ENCODE peak calls at places on chromosomes 2 and 18, in six cellular contexts. E is heart left ventricle, S is fibroblast of lung, Q is sigmoid colon, J is A549, A is coronary artery. T is an unnamed sample.

GRCh38 chr2:134773372-134774073 is 54.7 kb upstream of the TMEM163 start:
- DNase-seq in E (no peak), S (no peak), Q (no peak), J (no peak), A (no peak), T (no peak)

GRCh38 chr2:59385971-59386370 is 1144.8 kb upstream of the FANCL start:
- DNase-seq in E (no peak), S (no peak), Q (no peak), J (no peak), A (no peak), T (no peak)

GRCh38 chr18:48543228-48543627 is 4.4 kb downstream of the CTIF start:
- DNase-seq in E (no peak), S (no peak), Q (no peak), J (no peak), A (no peak), T (no peak)

GRCh38 chr2:39715095-39715494 is 49.4 kb downstream of the TMEM178A start:
- DNase-seq in E (no peak), S (no peak), Q (no peak), J (no peak), A (no peak), T (no peak)

GRCh38 chr18:40473221-40473620 is 1481.8 kb upstream of the PIK3C3 start:
- DNase-seq in E (no peak), S (no peak), Q (no peak), J (no peak), A (no peak), T (no peak)

GRCh38 chr2:25215232-25215631 is 46.9 kb upstream of the POMC start:
- DNase-seq in E (no peak), S (no peak), Q (no peak), J (no peak), A (no peak), T (no peak)

GRCh38 chr2:23069935-23070334 is 315.0 kb upstream of the KLHL29 start:
- DNase-seq in E (no peak), S (no peak), Q (no peak), J (no peak), A (no peak), T (no peak)

GRCh38 chr2:15527074-15527739 is 33.9 kb downstream of the NBAS start:
- DNase-seq in E (no peak), S (no peak), Q (no peak), J (no peak), A (no peak), T (no peak)

GRCh38 chr18:907880-908512 is 3.3 kb downstream of the ADCYAP1 start:
- DNase-seq in E (peak), S (no peak), Q (no peak), J (no peak), A (no peak), T (no peak)

GRCh38 chr2:165573534-165574461 is 104.3 kb downstream of the CSRNP3 start:
- DNase-seq in E (peak), S (peak), Q (no peak), J (no peak), A (peak), T (peak)

GRCh38 chr2:58866040-58866439 is 624.9 kb upstream of the FANCL start:
- DNase-seq in E (no peak), S (no peak), Q (no peak), J (no peak), A (no peak), T (no peak)

GRCh38 chr18:68840554-68841263 is 42.8 kb downstream of the CCDC102B start:
- DNase-seq in E (no peak), S (peak), Q (peak), J (peak), A (no peak), T (no peak)

GRCh38 chr2:121187922-121188411 is 97.0 kb downstream of the TFCP2L1 start:
- DNase-seq in E (no peak), S (no peak), Q (peak), J (no peak), A (peak), T (peak)

GRCh38 chr18:55289048-55289447 is 298.9 kb downstream of the TCF4 start:
- DNase-seq in E (no peak), S (no peak), Q (no peak), J (no peak), A (no peak), T (no peak)

GRCh38 chr2:46854260-46854659 is 61.3 kb downstream of the MCFD2 start:
- DNase-seq in E (no peak), S (no peak), Q (peak), J (no peak), A (no peak), T (peak)

GRCh38 chr18:58863539-58864145 is 1.0 kb upstream of the ZNF532 start:
- DNase-seq in E (peak), S (peak), Q (peak), J (no peak), A (no peak), T (peak)

GRCh38 chr2:119011910-119012209 is 69.9 kb downstream of the MARCO start:
- DNase-seq in E (no peak), S (no peak), Q (no peak), J (no peak), A (peak), T (no peak)

GRCh38 chr2:46202453-46202852 is 94.8 kb upstream of the EPAS1 start:
- DNase-seq in E (no peak), S (no peak), Q (no peak), J (no peak), A (no peak), T (no peak)

GRCh38 chr2:234451852-234452625 is 44.8 kb downstream of the ARL4C start:
- DNase-seq in E (no peak), S (peak), Q (no peak), J (peak), A (no peak), T (no peak)

GRCh38 chr2:148560501-148560900 is 84.0 kb upstream of the EPC2 start:
- DNase-seq in E (no peak), S (peak), Q (no peak), J (no peak), A (no peak), T (no peak)

GRCh38 chr2:61426267-61426897 is 44.5 kb downstream of the USP34 start:
- DNase-seq in E (no peak), S (peak), Q (no peak), J (peak), A (no peak), T (no peak)

GRCh38 chr18:62341423-62341920 is 16.4 kb downstream of the TNFRSF11A start:
- DNase-seq in E (no peak), S (no peak), Q (no peak), J (no peak), A (no peak), T (no peak)

GRCh38 chr2:217838409-217838831 is 164.4 kb downstream of the TNS1 start:
- DNase-seq in E (peak), S (no peak), Q (peak), J (no peak), A (no peak), T (no peak)

GRCh38 chr2:128477026-128477820 is 158.6 kb upstream of the HS6ST1 start:
- DNase-seq in E (no peak), S (no peak), Q (no peak), J (no peak), A (no peak), T (no peak)

GRCh38 chr2:160362018-160362417 is 131.6 kb downstream of the RBMS1 start:
- DNase-seq in E (no peak), S (no peak), Q (no peak), J (no peak), A (no peak), T (no peak)

GRCh38 chr18:48039769-48040215 is 109.3 kb upstream of the SMAD2 start:
- DNase-seq in E (no peak), S (no peak), Q (peak), J (no peak), A (no peak), T (no peak)

GRCh38 chr2:1884933-1885580 is 140.7 kb upstream of the PXDN start:
- DNase-seq in E (no peak), S (peak), Q (no peak), J (no peak), A (no peak), T (peak)

GRCh38 chr2:120447122-120447785 is 101.3 kb downstream of the INHBB start:
- DNase-seq in E (no peak), S (no peak), Q (peak), J (no peak), A (no peak), T (peak)

GRCh38 chr2:219218279-219219112 is at the start of gene ABCB6:
- DNase-seq in E (peak), S (peak), Q (peak), J (peak), A (peak), T (peak)

GRCh38 chr2:219219113-219219696 is 447 bp upstream of the ABCB6 start:
- DNase-seq in E (no peak), S (no peak), Q (no peak), J (no peak), A (no peak), T (no peak)

GRCh38 chr2:219219781-219220532 is 1.2 kb upstream of the ABCB6 start:
- DNase-seq in E (no peak), S (no peak), Q (no peak), J (no peak), A (no peak), T (no peak)

GRCh38 chr2:219221956-219222518 is 3.3 kb upstream of the ABCB6 start:
- DNase-seq in E (no peak), S (no peak), Q (no peak), J (no peak), A (no peak), T (no peak)

GRCh38 chr2:219220652-219221402 is 2.1 kb upstream of the ABCB6 start:
- DNase-seq in E (no peak), S (no peak), Q (no peak), J (no peak), A (no peak), T (no peak)
- H3K27ac ChIP-seq in E (no peak), S (no peak), Q (no peak), J (no peak), A (no peak), T (peak)

GRCh38 chr2:236577481-236578410 is 8.1 kb downstream of the ACKR3 start:
- DNase-seq in E (no peak), S (no peak), Q (peak), J (no peak), A (peak), T (peak)

GRCh38 chr2:236578980-236579745 is 9.5 kb downstream of the ACKR3 start:
- DNase-seq in E (no peak), S (no peak), Q (peak), J (no peak), A (no peak), T (no peak)

GRCh38 chr2:236576978-236577377 is 7.4 kb downstream of the ACKR3 start:
- DNase-seq in E (no peak), S (no peak), Q (peak), J (no peak), A (no peak), T (no peak)

GRCh38 chr2:236579746-236580315 is 10.2 kb downstream of the ACKR3 start:
- DNase-seq in E (no peak), S (no peak), Q (peak), J (no peak), A (no peak), T (peak)

DNA sequence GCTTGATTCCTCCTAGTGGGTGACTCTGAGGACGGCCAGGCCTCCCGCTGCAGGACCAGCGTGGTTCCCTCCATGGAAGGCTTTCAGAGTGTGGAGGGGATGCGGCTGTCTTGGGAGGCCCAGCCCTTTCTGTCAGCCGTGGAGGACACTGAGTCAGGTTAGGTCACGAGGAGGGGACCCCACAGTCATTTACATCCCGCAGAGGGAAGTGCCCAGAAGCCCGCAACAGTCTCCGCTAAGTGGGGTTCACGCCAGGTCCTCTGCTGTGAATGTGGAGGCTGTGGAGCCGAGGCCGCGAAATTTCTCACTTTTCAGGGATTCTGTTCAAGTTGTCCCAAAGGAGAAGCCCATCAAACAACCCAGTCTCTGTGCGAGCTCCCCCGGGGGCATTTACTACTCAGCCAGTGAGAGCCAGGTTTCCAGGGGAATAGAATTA is 8.8 kb downstream of the ACKR3 start:
- DNase-seq in E (no peak), S (no peak), Q (peak), J (no peak), A (no peak), T (no peak)
- H3K27ac ChIP-seq in E (no peak), S (no peak), Q (peak), J (no peak), A (no peak), T (peak)

GRCh38 chr2:18456026-18456425 is 104.4 kb downstream of the RDH14 start:
- DNase-seq in E (no peak), S (peak), Q (no peak), J (no peak), A (no peak), T (peak)

GRCh38 chr2:18455256-18455862 is 105.1 kb downstream of the RDH14 start:
- DNase-seq in E (no peak), S (peak), Q (no peak), J (no peak), A (no peak), T (no peak)

GRCh38 chr2:18454692-18455255 is 105.7 kb downstream of the RDH14 start:
- DNase-seq in E (no peak), S (peak), Q (no peak), J (no peak), A (peak), T (peak)
- H3K27ac ChIP-seq in E (no peak), S (no peak), Q (peak), J (no peak), A (peak), T (peak)

DNA sequence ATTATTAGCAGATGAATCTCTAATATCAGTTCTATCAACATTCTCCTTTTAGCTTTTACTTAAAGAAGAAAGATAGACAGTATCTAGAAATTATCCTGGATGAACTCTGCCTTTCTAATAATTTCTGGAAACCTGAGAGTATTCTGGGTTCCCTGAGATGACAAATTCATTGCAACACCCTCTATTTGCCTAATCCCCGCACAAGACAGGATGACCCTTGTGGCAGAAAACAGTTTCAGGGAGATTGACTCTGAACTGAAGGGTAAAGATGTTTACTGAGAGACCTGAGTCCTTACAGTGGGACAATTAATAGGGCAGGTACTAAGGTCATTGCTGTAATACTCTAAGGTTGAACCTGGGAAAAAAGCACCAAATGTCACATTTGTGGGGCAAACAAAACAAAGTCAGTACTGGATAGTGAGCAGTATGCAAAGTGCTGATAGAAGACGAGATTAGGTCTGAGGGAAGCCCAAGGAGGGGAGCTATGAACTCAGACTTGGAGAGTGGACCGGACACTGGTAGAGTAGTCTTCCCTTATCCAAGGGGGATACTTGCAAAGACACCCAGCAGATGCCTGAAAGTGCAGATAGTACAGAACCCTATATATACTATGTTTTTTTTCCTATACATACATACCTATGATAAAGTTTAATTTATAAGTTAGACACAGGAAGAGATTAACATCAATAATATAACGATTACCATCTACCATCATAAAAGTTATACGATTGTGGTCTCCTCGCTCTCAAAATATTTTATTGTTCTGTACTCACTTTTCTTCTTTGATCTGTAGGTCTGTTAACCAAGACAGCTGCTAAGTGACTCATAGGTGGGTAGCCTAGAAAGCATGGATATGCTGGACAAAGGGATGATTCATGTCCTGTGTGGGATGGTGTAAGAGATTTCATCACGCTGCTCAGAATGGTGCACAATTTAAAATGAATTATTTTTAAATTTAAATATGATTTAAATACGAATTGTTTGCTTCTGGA is 148.3 kb upstream of the KLHL14 start:
- DNase-seq in E (no peak), S (peak), Q (no peak), J (peak), A (no peak), T (no peak)
- H3K27ac ChIP-seq in E (no peak), S (no peak), Q (no peak), J (no peak), A (no peak), T (no peak)

GRCh38 chr18:79394438-79395307 is 1.1 kb upstream of the NFATC1 start:
- DNase-seq in E (peak), S (peak), Q (peak), J (no peak), A (peak), T (peak)
- H3K27ac ChIP-seq in E (peak), S (no peak), Q (peak), J (peak), A (peak), T (peak)

DNA sequence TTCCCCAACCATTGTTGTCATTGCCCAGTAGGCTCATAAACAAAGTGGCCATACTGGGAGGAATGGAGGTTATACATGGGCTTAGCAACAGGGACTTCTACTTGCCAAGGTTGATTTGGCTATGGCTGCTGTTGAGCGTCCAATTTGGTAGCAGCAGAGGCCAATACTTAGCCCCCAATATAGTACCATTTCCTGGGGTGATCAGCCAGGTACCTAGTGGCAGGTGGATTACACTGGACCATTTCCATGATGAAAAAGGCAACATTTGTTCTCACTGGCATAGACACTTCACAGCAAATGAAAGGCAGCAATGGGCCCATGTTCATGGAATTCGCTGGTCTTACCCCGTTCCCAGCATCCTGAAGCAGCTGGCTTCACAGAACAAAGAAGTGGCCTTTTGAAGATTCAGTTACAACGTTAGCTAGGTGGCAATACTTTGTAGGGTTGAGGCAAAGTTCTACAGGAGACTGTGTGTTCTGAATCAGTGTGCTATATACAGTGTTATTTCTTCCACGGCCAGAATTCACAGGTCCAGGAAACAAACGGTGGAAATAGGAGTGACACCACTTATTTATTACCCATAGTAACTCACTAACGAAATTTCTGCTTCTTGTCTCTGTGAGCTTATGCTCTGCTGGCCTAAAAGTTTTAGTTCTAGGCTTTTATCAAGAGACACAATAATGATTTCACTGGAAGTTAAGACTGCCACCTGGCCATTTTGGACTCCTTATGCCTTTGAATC is 37.5 kb downstream of the FBXO11 start:
- DNase-seq in E (no peak), S (no peak), Q (no peak), J (no peak), A (no peak), T (no peak)
- H3K27ac ChIP-seq in E (no peak), S (no peak), Q (no peak), J (no peak), A (no peak), T (no peak)

GRCh38 chr2:179636995-179637394 is 224.4 kb downstream of the ZNF385B start:
- DNase-seq in E (no peak), S (no peak), Q (no peak), J (no peak), A (no peak), T (no peak)

DNA sequence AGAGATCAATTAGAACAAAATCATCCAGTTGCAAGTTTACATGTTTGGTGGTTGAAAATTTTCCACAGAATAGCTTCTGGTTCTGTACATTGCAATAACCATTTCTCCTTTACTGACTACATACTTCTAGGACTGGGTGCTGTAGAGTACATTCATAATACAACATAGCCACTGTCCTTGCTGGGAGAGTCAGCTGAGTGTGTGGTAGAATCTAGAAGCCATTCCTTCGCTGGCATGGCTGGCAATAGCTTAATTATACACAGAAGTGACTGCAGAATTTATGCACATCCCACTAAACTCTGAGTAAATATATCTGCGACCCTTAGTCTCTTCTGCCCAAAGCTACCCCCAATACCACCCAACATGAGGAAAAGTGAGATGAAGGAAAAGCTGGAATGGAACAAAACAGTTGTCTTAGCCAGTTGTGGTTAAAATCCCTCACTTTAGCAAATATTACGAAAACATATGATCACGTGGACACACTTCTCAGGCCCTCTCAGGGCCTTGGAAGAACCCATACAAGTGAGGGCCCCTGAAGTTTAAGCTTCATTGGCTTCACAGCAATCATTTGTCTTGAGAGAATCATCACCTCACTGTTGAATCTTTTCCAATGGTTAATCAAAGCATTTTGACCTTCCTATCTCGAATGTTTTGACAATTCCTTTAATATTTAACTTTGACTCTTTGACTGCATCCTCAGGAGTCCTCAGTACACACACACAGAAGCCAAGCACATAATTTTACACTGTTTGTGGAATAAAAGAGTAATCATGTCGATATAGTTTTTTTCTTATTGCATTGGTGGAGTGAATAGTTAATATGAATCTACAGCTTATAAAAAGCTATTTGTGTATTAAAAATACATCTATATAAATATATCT is 225.1 kb downstream of the ZNF385B start:
- DNase-seq in E (no peak), S (no peak), Q (no peak), J (no peak), A (no peak), T (no peak)
- H3K27ac ChIP-seq in E (no peak), S (no peak), Q (no peak), J (no peak), A (no peak), T (no peak)

T was measured in tibial artery.